ENCODE peak calls at places on chromosomes 7 and 10, in nine cellular contexts. One of them, this sample, is unnamed.

GRCh38 chr7:116227678-116228239 is 17.4 kb downstream of the TES start:
- DNase-seq in PC-3: peak
- DNase-seq in DND-41: no peak
- DNase-seq in GM23248: peak
- DNase-seq in keratinocyte: no peak
- DNase-seq in astrocyte: peak
- DNase-seq in HCT116: no peak
- DNase-seq in K562: no peak
- DNase-seq in fibroblast of lung: peak
- DNase-seq in this sample: no peak

GRCh38 chr10:93392111-93392510 is 90.0 kb downstream of the MYOF start:
- DNase-seq in PC-3: no peak
- DNase-seq in DND-41: no peak
- DNase-seq in GM23248: no peak
- DNase-seq in keratinocyte: no peak
- DNase-seq in astrocyte: peak
- DNase-seq in HCT116: no peak
- DNase-seq in K562: no peak
- DNase-seq in fibroblast of lung: peak
- DNase-seq in this sample: no peak

GRCh38 chr10:97140284-97140846 is 45.4 kb downstream of the SLIT1 start:
- DNase-seq in PC-3: no peak
- DNase-seq in DND-41: no peak
- DNase-seq in GM23248: no peak
- DNase-seq in keratinocyte: no peak
- DNase-seq in astrocyte: no peak
- DNase-seq in HCT116: no peak
- DNase-seq in K562: no peak
- DNase-seq in fibroblast of lung: no peak
- DNase-seq in this sample: no peak

GRCh38 chr7:75537731-75538130 is 45.6 kb downstream of the SPDYE5 start:
- DNase-seq in PC-3: no peak
- DNase-seq in DND-41: no peak
- DNase-seq in GM23248: no peak
- DNase-seq in keratinocyte: no peak
- DNase-seq in astrocyte: no peak
- DNase-seq in HCT116: no peak
- DNase-seq in K562: no peak
- DNase-seq in fibroblast of lung: no peak
- DNase-seq in this sample: no peak

GRCh38 chr10:92689663-92690210 is at the start of gene HHEX:
- DNase-seq in PC-3: peak
- DNase-seq in DND-41: peak
- DNase-seq in GM23248: peak
- DNase-seq in keratinocyte: no peak
- DNase-seq in astrocyte: peak
- DNase-seq in HCT116: peak
- DNase-seq in K562: peak
- DNase-seq in fibroblast of lung: peak
- DNase-seq in this sample: peak

GRCh38 chr7:81256991-81257390 is 338.1 kb upstream of the SEMA3C start:
- DNase-seq in PC-3: peak
- DNase-seq in DND-41: no peak
- DNase-seq in GM23248: no peak
- DNase-seq in keratinocyte: no peak
- DNase-seq in astrocyte: no peak
- DNase-seq in HCT116: no peak
- DNase-seq in K562: peak
- DNase-seq in fibroblast of lung: no peak
- DNase-seq in this sample: peak

GRCh38 chr7:36691983-36692382 is 32.3 kb downstream of the AOAH start:
- DNase-seq in PC-3: no peak
- DNase-seq in DND-41: no peak
- DNase-seq in GM23248: no peak
- DNase-seq in keratinocyte: no peak
- DNase-seq in astrocyte: no peak
- DNase-seq in HCT116: no peak
- DNase-seq in K562: no peak
- DNase-seq in fibroblast of lung: no peak
- DNase-seq in this sample: no peak

GRCh38 chr10:30804478-30805055 is 175.0 kb upstream of the LYZL2 start:
- DNase-seq in PC-3: peak
- DNase-seq in DND-41: no peak
- DNase-seq in GM23248: peak
- DNase-seq in keratinocyte: no peak
- DNase-seq in astrocyte: peak
- DNase-seq in HCT116: no peak
- DNase-seq in K562: no peak
- DNase-seq in fibroblast of lung: peak
- DNase-seq in this sample: no peak

GRCh38 chr10:72263613-72264241 is 10.0 kb upstream of the DDIT4 start:
- DNase-seq in PC-3: peak
- DNase-seq in DND-41: peak
- DNase-seq in GM23248: no peak
- DNase-seq in keratinocyte: peak
- DNase-seq in astrocyte: no peak
- DNase-seq in HCT116: no peak
- DNase-seq in K562: no peak
- DNase-seq in fibroblast of lung: no peak
- DNase-seq in this sample: no peak

GRCh38 chr10:92291921-92292860 is 1.2 kb downstream of the MARCHF5 start:
- DNase-seq in PC-3: peak
- DNase-seq in DND-41: peak
- DNase-seq in GM23248: peak
- DNase-seq in keratinocyte: peak
- DNase-seq in astrocyte: peak
- DNase-seq in HCT116: peak
- DNase-seq in K562: peak
- DNase-seq in fibroblast of lung: peak
- DNase-seq in this sample: peak

GRCh38 chr10:17883621-17884020 is 68.1 kb upstream of the SLC39A12 start:
- DNase-seq in PC-3: peak
- DNase-seq in DND-41: no peak
- DNase-seq in GM23248: no peak
- DNase-seq in keratinocyte: no peak
- DNase-seq in astrocyte: no peak
- DNase-seq in HCT116: no peak
- DNase-seq in K562: no peak
- DNase-seq in fibroblast of lung: peak
- DNase-seq in this sample: no peak

GRCh38 chr10:35884657-35885071 is 242.6 kb upstream of the FZD8 start:
- DNase-seq in PC-3: no peak
- DNase-seq in DND-41: no peak
- DNase-seq in GM23248: no peak
- DNase-seq in keratinocyte: no peak
- DNase-seq in astrocyte: no peak
- DNase-seq in HCT116: no peak
- DNase-seq in K562: peak
- DNase-seq in fibroblast of lung: no peak
- DNase-seq in this sample: peak

GRCh38 chr7:47809387-47809786 is 138.9 kb downstream of the PKD1L1 start:
- DNase-seq in PC-3: no peak
- DNase-seq in DND-41: no peak
- DNase-seq in GM23248: no peak
- DNase-seq in keratinocyte: no peak
- DNase-seq in astrocyte: no peak
- DNase-seq in HCT116: no peak
- DNase-seq in K562: no peak
- DNase-seq in fibroblast of lung: no peak
- DNase-seq in this sample: no peak
- H3K4me2 ChIP-seq in PC-3: no peak
- H3K4me2 ChIP-seq in DND-41: no peak
- H3K4me2 ChIP-seq in GM23248: no peak
- H3K4me2 ChIP-seq in keratinocyte: no peak
- H3K4me2 ChIP-seq in astrocyte: no peak
- H3K4me2 ChIP-seq in HCT116: no peak
- H3K4me2 ChIP-seq in K562: no peak
- H3K4me2 ChIP-seq in fibroblast of lung: no peak
- H3K4me2 ChIP-seq in this sample: no peak

GRCh38 chr7:117323877-117324699 is 1.2 kb upstream of the WNT2 start:
- DNase-seq in PC-3: peak
- DNase-seq in DND-41: no peak
- DNase-seq in GM23248: peak
- DNase-seq in keratinocyte: no peak
- DNase-seq in astrocyte: peak
- DNase-seq in HCT116: no peak
- DNase-seq in K562: no peak
- DNase-seq in fibroblast of lung: peak
- DNase-seq in this sample: peak
- TF ChIP-seq EZH2 in PC-3: no peak
- TF ChIP-seq EZH2 in DND-41: no peak
- TF ChIP-seq EZH2 in GM23248: no peak
- TF ChIP-seq EZH2 in keratinocyte: no peak
- TF ChIP-seq EZH2 in astrocyte: no peak
- TF ChIP-seq EZH2 in HCT116: no peak
- TF ChIP-seq EZH2 in K562: no peak
- TF ChIP-seq EZH2 in fibroblast of lung: no peak
- TF ChIP-seq EZH2 in this sample: peak

GRCh38 chr10:12414278-12414988 is 65.1 kb downstream of the CAMK1D start:
- DNase-seq in PC-3: no peak
- DNase-seq in DND-41: no peak
- DNase-seq in GM23248: no peak
- DNase-seq in keratinocyte: no peak
- DNase-seq in astrocyte: peak
- DNase-seq in HCT116: no peak
- DNase-seq in K562: no peak
- DNase-seq in fibroblast of lung: peak
- DNase-seq in this sample: no peak
- H3K9ac ChIP-seq in PC-3: no peak
- H3K9ac ChIP-seq in DND-41: no peak
- H3K9ac ChIP-seq in GM23248: no peak
- H3K9ac ChIP-seq in keratinocyte: no peak
- H3K9ac ChIP-seq in astrocyte: no peak
- H3K9ac ChIP-seq in HCT116: no peak
- H3K9ac ChIP-seq in K562: no peak
- H3K9ac ChIP-seq in fibroblast of lung: no peak
- H3K9ac ChIP-seq in this sample: no peak

DNA sequence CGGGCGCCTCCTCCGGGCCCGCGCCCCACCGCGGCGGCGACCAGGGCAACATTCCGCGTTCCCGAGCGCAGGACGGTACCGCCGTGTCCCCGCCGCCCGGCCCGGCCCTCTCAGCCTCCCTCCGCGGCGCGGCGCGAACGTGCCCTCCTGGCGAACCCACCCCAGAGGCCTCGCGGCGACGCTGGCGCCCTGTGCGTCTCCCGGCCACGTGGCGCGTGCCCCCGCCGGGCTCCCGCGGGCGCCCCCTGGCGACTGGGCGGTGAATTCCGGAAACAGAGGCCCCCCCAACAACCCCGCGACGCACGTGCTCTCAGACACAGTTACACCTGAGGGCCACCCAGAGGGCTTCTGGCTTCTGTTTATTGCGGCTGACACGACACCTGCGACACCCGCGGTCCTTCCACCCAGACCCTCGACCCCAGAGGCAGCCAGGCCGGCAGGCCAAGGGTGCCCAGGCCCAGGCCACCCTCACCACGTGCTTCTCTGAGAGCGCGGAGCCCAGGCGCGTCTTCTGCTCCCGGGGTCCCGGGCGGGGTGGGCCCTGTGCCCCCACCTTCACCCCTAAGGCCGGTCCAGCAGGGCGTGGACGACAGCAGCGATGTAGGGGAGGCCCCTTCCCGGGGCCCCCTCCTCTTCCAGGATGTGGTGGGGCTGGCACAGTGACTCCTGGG is at the start of gene SAP25:
- DNase-seq in PC-3: no peak
- DNase-seq in DND-41: no peak
- DNase-seq in GM23248: no peak
- DNase-seq in keratinocyte: no peak
- DNase-seq in astrocyte: no peak
- DNase-seq in HCT116: no peak
- DNase-seq in K562: no peak
- DNase-seq in fibroblast of lung: no peak
- DNase-seq in this sample: no peak
- H3K4me2 ChIP-seq in PC-3: no peak
- H3K4me2 ChIP-seq in DND-41: no peak
- H3K4me2 ChIP-seq in GM23248: no peak
- H3K4me2 ChIP-seq in keratinocyte: no peak
- H3K4me2 ChIP-seq in astrocyte: no peak
- H3K4me2 ChIP-seq in HCT116: no peak
- H3K4me2 ChIP-seq in K562: no peak
- H3K4me2 ChIP-seq in fibroblast of lung: no peak
- H3K4me2 ChIP-seq in this sample: no peak

DNA sequence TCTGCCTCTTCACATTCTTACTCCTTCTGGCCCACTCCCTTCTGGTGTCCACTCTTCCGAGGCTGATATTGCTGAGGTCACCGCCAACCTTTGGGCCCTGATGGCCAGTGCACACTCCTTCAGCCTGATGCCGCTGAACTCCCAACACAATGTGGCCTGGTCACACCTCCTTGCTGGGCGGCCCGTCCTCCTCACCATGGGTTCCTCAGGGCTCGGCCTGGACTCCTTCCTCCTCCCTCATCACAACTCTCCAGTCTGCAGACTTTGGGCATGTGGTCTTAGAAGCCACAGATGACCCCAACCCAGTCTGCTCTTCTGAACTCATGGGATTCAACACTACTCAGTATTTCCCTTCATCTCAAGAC is 583.0 kb upstream of the MGMT start:
- DNase-seq in PC-3: no peak
- DNase-seq in DND-41: no peak
- DNase-seq in GM23248: no peak
- DNase-seq in keratinocyte: no peak
- DNase-seq in astrocyte: no peak
- DNase-seq in HCT116: no peak
- DNase-seq in K562: no peak
- DNase-seq in fibroblast of lung: no peak
- DNase-seq in this sample: no peak
- TF ChIP-seq EZH2 in PC-3: no peak
- TF ChIP-seq EZH2 in DND-41: no peak
- TF ChIP-seq EZH2 in GM23248: no peak
- TF ChIP-seq EZH2 in keratinocyte: no peak
- TF ChIP-seq EZH2 in astrocyte: no peak
- TF ChIP-seq EZH2 in HCT116: no peak
- TF ChIP-seq EZH2 in K562: no peak
- TF ChIP-seq EZH2 in fibroblast of lung: no peak
- TF ChIP-seq EZH2 in this sample: no peak

GRCh38 chr10:69348824-69349541 is 67.7 kb downstream of the TACR2 start:
- DNase-seq in PC-3: peak
- DNase-seq in DND-41: no peak
- DNase-seq in GM23248: peak
- DNase-seq in keratinocyte: peak
- DNase-seq in astrocyte: peak
- DNase-seq in HCT116: no peak
- DNase-seq in K562: no peak
- DNase-seq in fibroblast of lung: peak
- DNase-seq in this sample: no peak
- H3K9ac ChIP-seq in PC-3: peak
- H3K9ac ChIP-seq in DND-41: no peak
- H3K9ac ChIP-seq in GM23248: peak
- H3K9ac ChIP-seq in keratinocyte: peak
- H3K9ac ChIP-seq in astrocyte: peak
- H3K9ac ChIP-seq in HCT116: no peak
- H3K9ac ChIP-seq in K562: no peak
- H3K9ac ChIP-seq in fibroblast of lung: no peak
- H3K9ac ChIP-seq in this sample: no peak

This sample was measured in neural progenitor cell.